ENCODE peak calls at places on chromosome 17, in five cellular contexts. U is bronchial epithelial cell, Q is A549, E is heart right ventricle, G is left lung. F is an unnamed sample.

GRCh38 chr17:45341389-45342158 is 24.8 kb upstream of the MAP3K14 start:
- DNase-seq in G (peak; percentile 57), U (peak; percentile 78), E (peak; percentile 72), Q (peak; percentile 94), F (peak; percentile 79)

GRCh38 chr17:39979865-39980401 is 674 bp upstream of the PSMD3 start:
- DNase-seq in Q (peak; percentile 48), E (no peak), G (no peak), U (peak; percentile 31), F (peak; percentile 23)

GRCh38 chr17:33667052-33667509 is 374.0 kb upstream of the ASIC2 start:
- DNase-seq in Q (peak; percentile 5), U (peak; percentile 45), G (no peak), E (no peak), F (no peak)

GRCh38 chr17:68943123-68943811 is 11.9 kb downstream of the ABCA8 start:
- DNase-seq in U (no peak), E (no peak), Q (no peak), G (no peak), F (no peak)

GRCh38 chr17:19755392-19755791 is 7.3 kb upstream of the ALDH3A1 start:
- DNase-seq in Q (no peak), U (no peak), G (no peak), E (no peak), F (no peak)

GRCh38 chr17:49815761-49816281 is 27.3 kb downstream of the KAT7 start:
- DNase-seq in U (peak; percentile 44), Q (no peak), G (no peak), E (no peak), F (no peak)

GRCh38 chr17:50397919-50398285 is 579 bp upstream of the LRRC59 start:
- DNase-seq in U (no peak), E (no peak), Q (no peak), G (no peak), F (no peak)

GRCh38 chr17:29572691-29573557 is 4.4 kb downstream of the TP53I13 start:
- DNase-seq in U (no peak), E (peak; percentile 78), G (no peak), Q (no peak), F (no peak)

GRCh38 chr17:49994085-49995054 is 654 bp downstream of the DLX3 start:
- DNase-seq in U (no peak), E (no peak), Q (no peak), G (no peak), F (no peak)

GRCh38 chr17:79927136-79927661 is 88.0 kb upstream of the CBX4 start:
- DNase-seq in E (no peak), G (no peak), U (no peak), Q (no peak), F (no peak)
- TF ChIP-seq CTCF in E (no peak), G (no peak), U (no peak), Q (no peak), F (no peak)

GRCh38 chr17:73182616-73183310 is 10.1 kb upstream of the COG1 start:
- DNase-seq in E (no peak), G (no peak), U (no peak), Q (no peak), F (no peak)
- H3K4me3 ChIP-seq in E (no peak overlapping the region), G (no peak overlapping the region), U (no peak overlapping the region), Q (no peak overlapping the region), F (no peak overlapping the region)

GRCh38 chr17:44083250-44083849 is 12.8 kb downstream of the G6PC3 start:
- DNase-seq in U (peak; percentile 47), Q (peak; percentile 86), G (no peak), E (no peak), F (no peak)
- TF ChIP-seq CTCF in U (peak; percentile 63), Q (peak; percentile 88), G (no peak), E (peak; percentile 33), F (peak; percentile 59)

DNA sequence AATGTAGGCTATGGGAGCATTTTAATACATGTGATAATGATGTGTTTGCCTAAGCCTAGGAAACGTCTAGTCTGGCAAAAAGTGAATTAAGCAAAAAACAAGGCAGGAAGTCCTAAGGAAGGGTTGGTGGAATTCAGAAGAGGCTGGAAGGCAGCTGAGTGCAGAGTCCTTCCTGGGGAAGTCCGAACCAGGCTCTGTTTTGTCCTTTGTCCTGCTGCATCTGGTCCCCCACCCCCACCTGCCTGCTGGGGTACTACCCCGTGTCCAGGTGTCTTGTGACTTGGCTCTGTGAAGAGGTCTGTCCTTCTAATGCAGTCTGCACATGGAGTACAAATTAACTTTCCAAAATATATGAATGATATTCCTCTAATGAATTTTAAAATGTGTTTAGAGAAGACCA is 1.6 kb upstream of the MYH10 start:
- DNase-seq in U (no peak), G (no peak), Q (no peak), E (no peak), F (no peak)
- H3K4me3 ChIP-seq in U (no peak overlapping the region), G (no peak overlapping the region), Q (peak overlapping the region; percentile 95), E (no peak overlapping the region), F (no peak overlapping the region)

GRCh38 chr17:57636274-57636673 is 108.8 kb downstream of the CCDC182 start:
- DNase-seq in E (no peak), Q (no peak), U (peak; percentile 21), G (no peak), F (no peak)
- TF ChIP-seq CTCF in E (no peak), Q (no peak), U (no peak), G (no peak), F (no peak)

DNA sequence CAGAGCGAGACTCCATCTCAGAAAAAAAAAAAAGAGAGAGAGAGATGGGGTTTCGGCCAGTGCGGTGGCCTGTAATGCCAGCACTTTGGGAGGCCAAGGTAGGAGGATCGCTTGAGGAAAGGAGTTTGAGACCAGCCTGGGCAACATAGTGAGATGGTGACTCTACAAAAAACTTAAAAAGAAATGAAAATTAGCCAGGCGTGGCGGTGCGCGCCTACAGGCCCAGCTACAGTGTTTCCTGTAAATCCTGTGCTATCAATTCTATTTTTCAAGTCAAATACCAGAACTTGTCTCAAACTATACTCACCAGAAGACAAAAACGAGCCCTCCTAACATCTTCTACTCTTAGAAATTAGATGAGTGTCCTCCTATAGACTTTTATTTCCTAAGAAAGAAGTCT is 19.3 kb downstream of the UBE2O start:
- DNase-seq in G (no peak), Q (no peak), U (no peak), E (no peak), F (no peak)
- H3K4me3 ChIP-seq in G (no peak overlapping the region), Q (no peak overlapping the region), U (no peak overlapping the region), E (no peak overlapping the region), F (no peak overlapping the region)

GRCh38 chr17:17525331-17525730 is 29.1 kb upstream of the RASD1 start:
- DNase-seq in U (no peak), Q (no peak), G (no peak), E (peak; percentile 8), F (no peak)

GRCh38 chr17:17523714-17524075 is 27.5 kb upstream of the RASD1 start:
- DNase-seq in U (no peak), Q (no peak), G (no peak), E (no peak), F (no peak)

GRCh38 chr17:17520599-17521232 is 24.5 kb upstream of the RASD1 start:
- DNase-seq in E (peak; percentile 10), Q (no peak), U (no peak), G (no peak), F (no peak)

GRCh38 chr17:17524091-17524490 is 27.9 kb upstream of the RASD1 start:
- DNase-seq in E (no peak), G (no peak), U (no peak), Q (no peak), F (no peak)

GRCh38 chr17:17523001-17523713 is 27.0 kb upstream of the RASD1 start:
- DNase-seq in Q (no peak), E (peak; percentile 6), G (no peak), U (no peak), F (no peak)
- TF ChIP-seq CTCF in Q (no peak), E (no peak), G (no peak), U (no peak), F (no peak)

GRCh38 chr17:55722016-55722706 is 503 bp downstream of the TMEM100 start:
- DNase-seq in E (no peak), G (no peak), U (peak; percentile 59), Q (no peak), F (peak; percentile 33)
- H3K4me3 ChIP-seq in E (no peak overlapping the region), G (peak overlapping the region; percentile 42), U (no peak overlapping the region), Q (no peak overlapping the region), F (peak overlapping the region; percentile 24)

F was measured in brain microvascular endothelial cell.